ENCODE peak calls at places on chromosome 1, in ten cellular contexts. O, G, R, D, W, S, V, M, B and U are unnamed samples.

GRCh38 chr1:173418107-173418985 is 58.8 kb upstream of the PRDX6 start:
- DNase-seq in S (no peak), W (no peak), R (no peak), D (peak), G (no peak), B (no peak), M (no peak), V (no peak), O (peak), U (no peak)

GRCh38 chr1:167689569-167689925 is 32.2 kb upstream of the MPZL1 start:
- DNase-seq in G (no peak), V (no peak), S (no peak), M (no peak), R (no peak), B (no peak), W (no peak), O (no peak), D (no peak), U (no peak)

GRCh38 chr1:200658037-200658808 is 11.5 kb downstream of the DDX59 start:
- DNase-seq in M (no peak), D (no peak), S (no peak), R (no peak), V (no peak), O (no peak), G (no peak), B (no peak), W (no peak), U (no peak)

GRCh38 chr1:110106013-110106941 is 6.0 kb upstream of the UBL4B start:
- DNase-seq in S (peak), R (peak), M (peak), B (peak), V (peak), D (peak), W (peak), O (peak), G (peak), U (peak)

GRCh38 chr1:22600071-22600816 is 36.2 kb upstream of the C1QA start:
- DNase-seq in B (peak), G (peak), V (no peak), R (no peak), M (no peak), S (no peak), D (no peak), O (no peak), W (no peak), U (no peak)

GRCh38 chr1:178494569-178494971 is 2.2 kb downstream of the CLEC20A start:
- DNase-seq in M (no peak), V (no peak), B (no peak), G (peak), S (no peak), O (no peak), R (peak), W (no peak), D (no peak), U (no peak)

GRCh38 chr1:222521299-222522104 is 26.4 kb downstream of the HHIPL2 start:
- DNase-seq in B (no peak), W (no peak), D (peak), R (no peak), G (no peak), O (peak), M (no peak), S (no peak), V (no peak), U (no peak)

GRCh38 chr1:79133703-79134258 is 127.3 kb upstream of the ADGRL4 start:
- DNase-seq in S (no peak), B (no peak), W (no peak), V (no peak), M (no peak), O (peak), R (no peak), D (no peak), G (no peak), U (no peak)

GRCh38 chr1:94672934-94673333 is 131.4 kb upstream of the F3 start:
- DNase-seq in V (no peak), W (no peak), R (no peak), B (no peak), O (peak), G (no peak), D (peak), S (no peak), M (no peak), U (no peak)

GRCh38 chr1:200252526-200252925 is 157.3 kb downstream of the ZNF281 start:
- DNase-seq in D (no peak), O (peak), S (no peak), V (no peak), R (no peak), W (no peak), G (no peak), M (no peak), B (no peak), U (no peak)

GRCh38 chr1:24868016-24868875 is 61.8 kb downstream of the RUNX3 start:
- DNase-seq in D (no peak), M (no peak), R (no peak), O (no peak), G (peak), V (no peak), B (peak), W (no peak), S (no peak), U (no peak)

GRCh38 chr1:52635321-52636089 is 2.5 kb downstream of the SHISAL2A start:
- DNase-seq in R (no peak), V (no peak), D (no peak), S (no peak), M (no peak), O (no peak), G (no peak), B (peak), W (no peak), U (no peak)

GRCh38 chr1:150513275-150513885 is 2.2 kb upstream of the FALEC start:
- DNase-seq in V (no peak), D (no peak), M (no peak), R (peak), S (no peak), W (no peak), G (no peak), B (no peak), O (no peak), U (no peak)

GRCh38 chr1:204377800-204378608 is 18.3 kb upstream of the PLEKHA6 start:
- DNase-seq in B (peak), S (no peak), M (peak), R (peak), V (peak), W (peak), D (no peak), G (peak), O (no peak), U (no peak)

GRCh38 chr1:3992103-3992556 is 92.1 kb upstream of the C1orf174 start:
- DNase-seq in O (peak), S (no peak), G (no peak), M (no peak), D (no peak), V (no peak), R (no peak), B (no peak), W (no peak), U (no peak)

GRCh38 chr1:82317671-82318070 is 516.9 kb downstream of the ADGRL2 start:
- DNase-seq in B (no peak), V (no peak), M (no peak), O (peak), G (no peak), D (no peak), S (no peak), W (no peak), R (no peak), U (no peak)

GRCh38 chr1:25447547-25447946 is 16.9 kb downstream of the MACO1 start:
- DNase-seq in R (no peak), D (no peak), M (no peak), B (no peak), O (no peak), V (no peak), S (no peak), W (no peak), G (no peak), U (no peak)

GRCh38 chr1:82485591-82486369 is 685.0 kb downstream of the ADGRL2 start:
- DNase-seq in W (no peak), B (peak), G (peak), V (no peak), M (no peak), D (peak), R (peak), S (no peak), O (peak), U (no peak)

GRCh38 chr1:108644984-108645383 is 15.9 kb downstream of the HENMT1 start:
- DNase-seq in O (no peak), M (no peak), S (no peak), W (peak), D (no peak), V (no peak), R (no peak), G (no peak), B (peak), U (peak)

GRCh38 chr1:87437663-87438295 is 109.1 kb downstream of the LMO4 start:
- DNase-seq in V (no peak), M (no peak), S (no peak), W (no peak), B (no peak), G (no peak), D (no peak), R (no peak), O (no peak), U (no peak)

GRCh38 chr1:153728305-153729066 is 636 bp downstream of the INTS3 start:
- DNase-seq in D (peak), M (no peak), S (no peak), O (peak), G (peak), W (no peak), V (peak), R (peak), B (peak), U (no peak)

GRCh38 chr1:62207187-62207586 is 12.5 kb downstream of the L1TD1 start:
- DNase-seq in D (no peak), B (no peak), V (no peak), S (no peak), O (no peak), M (no peak), R (no peak), G (no peak), W (no peak), U (no peak)

GRCh38 chr1:56696663-56697062 is 51.5 kb downstream of the PRKAA2 start:
- DNase-seq in D (no peak), V (no peak), W (no peak), B (no peak), S (no peak), M (no peak), O (no peak), R (no peak), G (no peak), U (no peak)

GRCh38 chr1:37919277-37919676 is 27.6 kb downstream of the INPP5B start:
- DNase-seq in V (peak), B (no peak), W (no peak), R (no peak), S (no peak), D (no peak), M (no peak), O (peak), G (peak), U (no peak)

GRCh38 chr1:76713535-76713934 is 153.7 kb upstream of the ST6GALNAC5 start:
- DNase-seq in O (no peak), R (no peak), G (no peak), B (no peak), M (no peak), W (no peak), D (no peak), V (no peak), S (no peak), U (no peak)

GRCh38 chr1:177274687-177275211 is 104.0 kb downstream of the BRINP2 start:
- DNase-seq in V (no peak), D (peak), W (no peak), B (no peak), O (peak), G (no peak), R (peak), S (no peak), M (no peak), U (no peak)

GRCh38 chr1:146012703-146013565 is 8.6 kb downstream of the HJV start:
- DNase-seq in S (peak), W (peak), B (peak), M (peak), V (peak), D (peak), G (peak), R (no peak), O (peak), U (peak)

GRCh38 chr1:8473892-8474300 is 156.0 kb downstream of the SLC45A1 start:
- DNase-seq in W (no peak), R (no peak), O (no peak), D (no peak), S (no peak), V (no peak), G (no peak), B (no peak), M (no peak), U (no peak)

GRCh38 chr1:109794319-109795132 is 30.8 kb upstream of the EPS8L3 start:
- DNase-seq in O (no peak), V (no peak), B (peak), S (no peak), D (no peak), W (no peak), M (no peak), R (no peak), G (peak), U (no peak)

GRCh38 chr1:230326971-230327891 is 98.9 kb downstream of the PGBD5 start:
- DNase-seq in R (no peak), G (peak), D (peak), S (no peak), W (no peak), B (no peak), O (peak), V (no peak), M (no peak), U (no peak)

GRCh38 chr1:115184951-115185331 is 95.6 kb upstream of the TSPAN2 start:
- DNase-seq in M (no peak), B (no peak), W (no peak), O (peak), R (no peak), G (no peak), V (no peak), D (peak), S (no peak), U (no peak)

GRCh38 chr1:197285526-197286217 is 17.6 kb downstream of the CRB1 start:
- DNase-seq in B (no peak), O (no peak), R (no peak), V (no peak), D (no peak), G (no peak), M (no peak), W (no peak), S (no peak), U (no peak)

GRCh38 chr1:28983509-28984310 is 69.3 kb downstream of the EPB41 start:
- DNase-seq in V (no peak), S (no peak), B (no peak), D (no peak), W (no peak), M (no peak), O (no peak), G (peak), R (no peak), U (no peak)